ENCODE peak calls at places on chromosomes 7 and 10, in ten cellular contexts. One of them, this sample, is unnamed.
A peak's percentile ranks its signal among the peaks of the same experiment; 100 is the strongest.

GRCh38 chr10:33284945-33285344 is 49.5 kb downstream of the NRP1 start:
- DNase-seq in breast epithelium: no peak
- DNase-seq in CD8-positive, alpha-beta T cell: no peak
- DNase-seq in cardiac fibroblast: no peak
- DNase-seq in AG04450: no peak
- DNase-seq in bronchial epithelial cell: no peak
- DNase-seq in A549: no peak
- DNase-seq in epithelial cell of esophagus: no peak
- DNase-seq in astrocyte of the spinal cord: no peak
- DNase-seq in hepatocyte: no peak
- DNase-seq in this sample: no peak

GRCh38 chr10:78780551-78780961 is 288.2 kb upstream of the ZMIZ1 start:
- DNase-seq in CD8-positive, alpha-beta T cell: no peak
- DNase-seq in breast epithelium: peak; percentile 27
- DNase-seq in hepatocyte: no peak
- DNase-seq in A549: no peak
- DNase-seq in astrocyte of the spinal cord: no peak
- DNase-seq in AG04450: no peak
- DNase-seq in cardiac fibroblast: no peak
- DNase-seq in bronchial epithelial cell: no peak
- DNase-seq in epithelial cell of esophagus: no peak
- DNase-seq in this sample: no peak

GRCh38 chr7:132065193-132065972 is 509.0 kb upstream of the PODXL start:
- DNase-seq in AG04450: peak; percentile 77
- DNase-seq in epithelial cell of esophagus: peak; percentile 93
- DNase-seq in astrocyte of the spinal cord: peak; percentile 98
- DNase-seq in A549: peak; percentile 94
- DNase-seq in hepatocyte: peak; percentile 83
- DNase-seq in CD8-positive, alpha-beta T cell: no peak
- DNase-seq in bronchial epithelial cell: peak; percentile 97
- DNase-seq in breast epithelium: no peak
- DNase-seq in cardiac fibroblast: peak; percentile 95
- DNase-seq in this sample: peak; percentile 94

GRCh38 chr7:117472335-117472734 is 7.5 kb upstream of the CFTR start:
- DNase-seq in A549: no peak
- DNase-seq in breast epithelium: no peak
- DNase-seq in bronchial epithelial cell: no peak
- DNase-seq in hepatocyte: no peak
- DNase-seq in CD8-positive, alpha-beta T cell: no peak
- DNase-seq in astrocyte of the spinal cord: no peak
- DNase-seq in AG04450: no peak
- DNase-seq in cardiac fibroblast: no peak
- DNase-seq in epithelial cell of esophagus: no peak
- DNase-seq in this sample: no peak

GRCh38 chr10:96360331-96360730 is 1.5 kb upstream of the OPALIN start:
- DNase-seq in bronchial epithelial cell: no peak
- DNase-seq in astrocyte of the spinal cord: no peak
- DNase-seq in A549: no peak
- DNase-seq in hepatocyte: no peak
- DNase-seq in AG04450: no peak
- DNase-seq in cardiac fibroblast: no peak
- DNase-seq in epithelial cell of esophagus: no peak
- DNase-seq in CD8-positive, alpha-beta T cell: peak; percentile 35
- DNase-seq in breast epithelium: no peak
- DNase-seq in this sample: no peak

GRCh38 chr10:59508296-59508695 is 145.9 kb upstream of the FAM13C start:
- DNase-seq in breast epithelium: no peak
- DNase-seq in cardiac fibroblast: no peak
- DNase-seq in hepatocyte: peak; percentile 7
- DNase-seq in bronchial epithelial cell: peak; percentile 58
- DNase-seq in epithelial cell of esophagus: peak; percentile 85
- DNase-seq in A549: no peak
- DNase-seq in CD8-positive, alpha-beta T cell: no peak
- DNase-seq in AG04450: no peak
- DNase-seq in astrocyte of the spinal cord: peak; percentile 55
- DNase-seq in this sample: no peak

GRCh38 chr10:60908896-60909295 is 35.1 kb downstream of the RHOBTB1 start:
- DNase-seq in CD8-positive, alpha-beta T cell: no peak
- DNase-seq in cardiac fibroblast: no peak
- DNase-seq in hepatocyte: no peak
- DNase-seq in epithelial cell of esophagus: no peak
- DNase-seq in bronchial epithelial cell: no peak
- DNase-seq in breast epithelium: no peak
- DNase-seq in astrocyte of the spinal cord: no peak
- DNase-seq in A549: no peak
- DNase-seq in AG04450: no peak
- DNase-seq in this sample: no peak

GRCh38 chr10:110499796-110500514 is 2.2 kb downstream of the DUSP5 start:
- DNase-seq in astrocyte of the spinal cord: no peak
- DNase-seq in epithelial cell of esophagus: no peak
- DNase-seq in breast epithelium: no peak
- DNase-seq in bronchial epithelial cell: no peak
- DNase-seq in AG04450: no peak
- DNase-seq in cardiac fibroblast: no peak
- DNase-seq in CD8-positive, alpha-beta T cell: no peak
- DNase-seq in A549: no peak
- DNase-seq in hepatocyte: no peak
- DNase-seq in this sample: peak; percentile 53

GRCh38 chr10:112461029-112461887 is 14.2 kb downstream of the VTI1A start:
- DNase-seq in A549: no peak
- DNase-seq in CD8-positive, alpha-beta T cell: no peak
- DNase-seq in bronchial epithelial cell: peak; percentile 73
- DNase-seq in astrocyte of the spinal cord: peak; percentile 46
- DNase-seq in AG04450: peak; percentile 24
- DNase-seq in breast epithelium: no peak
- DNase-seq in epithelial cell of esophagus: peak; percentile 79
- DNase-seq in hepatocyte: no peak
- DNase-seq in cardiac fibroblast: peak; percentile 54
- DNase-seq in this sample: peak; percentile 84

GRCh38 chr10:129141492-129141891 is 325.5 kb upstream of the MGMT start:
- DNase-seq in CD8-positive, alpha-beta T cell: no peak
- DNase-seq in AG04450: no peak
- DNase-seq in bronchial epithelial cell: no peak
- DNase-seq in epithelial cell of esophagus: no peak
- DNase-seq in breast epithelium: no peak
- DNase-seq in A549: no peak
- DNase-seq in cardiac fibroblast: no peak
- DNase-seq in astrocyte of the spinal cord: no peak
- DNase-seq in hepatocyte: no peak
- DNase-seq in this sample: no peak
- H3K4me3 ChIP-seq in CD8-positive, alpha-beta T cell: no peak overlapping the region
- H3K4me3 ChIP-seq in AG04450: no peak overlapping the region
- H3K4me3 ChIP-seq in bronchial epithelial cell: no peak overlapping the region
- H3K4me3 ChIP-seq in epithelial cell of esophagus: no peak overlapping the region
- H3K4me3 ChIP-seq in breast epithelium: no peak overlapping the region
- H3K4me3 ChIP-seq in A549: no peak overlapping the region
- H3K4me3 ChIP-seq in cardiac fibroblast: no peak overlapping the region
- H3K4me3 ChIP-seq in astrocyte of the spinal cord: no peak overlapping the region
- H3K4me3 ChIP-seq in hepatocyte: no peak overlapping the region
- H3K4me3 ChIP-seq in this sample: no peak overlapping the region

GRCh38 chr7:2497500-2498336 is 21.5 kb upstream of the GRIFIN start:
- DNase-seq in hepatocyte: peak; percentile 58
- DNase-seq in A549: no peak
- DNase-seq in breast epithelium: no peak
- DNase-seq in astrocyte of the spinal cord: no peak
- DNase-seq in AG04450: no peak
- DNase-seq in cardiac fibroblast: no peak
- DNase-seq in bronchial epithelial cell: no peak
- DNase-seq in epithelial cell of esophagus: no peak
- DNase-seq in CD8-positive, alpha-beta T cell: no peak
- DNase-seq in this sample: no peak

GRCh38 chr7:2496375-2496774 is 20.2 kb upstream of the GRIFIN start:
- DNase-seq in breast epithelium: no peak
- DNase-seq in hepatocyte: no peak
- DNase-seq in AG04450: no peak
- DNase-seq in cardiac fibroblast: no peak
- DNase-seq in CD8-positive, alpha-beta T cell: no peak
- DNase-seq in epithelial cell of esophagus: no peak
- DNase-seq in astrocyte of the spinal cord: no peak
- DNase-seq in bronchial epithelial cell: no peak
- DNase-seq in A549: no peak
- DNase-seq in this sample: no peak

GRCh38 chr7:2497065-2497464 is 20.9 kb upstream of the GRIFIN start:
- DNase-seq in A549: no peak
- DNase-seq in CD8-positive, alpha-beta T cell: no peak
- DNase-seq in AG04450: no peak
- DNase-seq in astrocyte of the spinal cord: no peak
- DNase-seq in hepatocyte: no peak
- DNase-seq in cardiac fibroblast: no peak
- DNase-seq in epithelial cell of esophagus: no peak
- DNase-seq in breast epithelium: no peak
- DNase-seq in bronchial epithelial cell: no peak
- DNase-seq in this sample: no peak

GRCh38 chr7:2494191-2495130 is 18.3 kb upstream of the GRIFIN start:
- DNase-seq in A549: no peak
- DNase-seq in epithelial cell of esophagus: no peak
- DNase-seq in breast epithelium: no peak
- DNase-seq in CD8-positive, alpha-beta T cell: no peak
- DNase-seq in AG04450: no peak
- DNase-seq in bronchial epithelial cell: no peak
- DNase-seq in hepatocyte: no peak
- DNase-seq in cardiac fibroblast: no peak
- DNase-seq in astrocyte of the spinal cord: no peak
- DNase-seq in this sample: no peak

DNA sequence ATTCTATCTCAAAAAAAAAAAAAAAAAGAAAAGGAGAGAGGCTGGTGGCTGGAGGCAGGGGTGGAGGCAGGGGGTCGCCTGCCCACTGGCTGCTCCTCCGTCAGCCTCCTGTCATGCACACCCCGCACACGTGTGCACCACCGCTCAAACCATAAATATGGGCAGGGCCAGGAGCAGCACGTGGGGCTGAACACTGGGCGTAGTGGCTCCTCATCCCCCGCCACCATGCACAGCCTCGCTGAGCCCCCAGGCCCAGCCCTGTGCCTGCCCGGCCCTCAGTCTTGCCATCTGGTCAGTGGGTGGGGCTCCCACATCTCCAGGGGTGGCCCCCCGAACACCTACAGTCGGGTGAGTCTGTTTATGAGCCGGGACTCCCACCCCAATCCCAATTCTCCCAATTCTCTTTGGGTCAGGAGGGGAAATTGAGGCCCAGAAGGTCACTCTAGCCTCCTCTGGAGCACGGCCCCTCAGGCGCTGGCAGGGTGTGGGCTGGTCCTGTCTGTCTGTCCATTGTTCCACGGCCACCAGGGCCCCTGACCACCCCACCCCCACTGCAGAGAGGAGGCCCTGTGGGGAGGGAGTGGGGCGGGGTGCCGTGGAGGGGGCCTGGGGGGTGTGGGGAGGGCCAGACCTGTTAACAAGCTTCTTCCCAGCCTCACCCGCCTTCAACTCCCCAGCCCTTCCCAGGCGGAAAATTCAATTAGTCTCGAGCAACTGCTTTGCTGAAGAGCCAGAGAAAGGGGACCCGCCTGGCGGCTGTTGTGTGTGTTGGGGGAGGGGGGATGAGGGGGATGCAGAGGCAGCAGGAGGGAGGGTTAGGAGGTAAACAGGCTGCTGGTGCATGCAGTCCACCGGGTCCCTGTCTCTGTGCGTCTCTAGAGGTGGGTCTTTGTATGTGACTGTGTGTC is 19.5 kb upstream of the GRIFIN start:
- DNase-seq in epithelial cell of esophagus: no peak
- DNase-seq in astrocyte of the spinal cord: no peak
- DNase-seq in A549: no peak
- DNase-seq in breast epithelium: no peak
- DNase-seq in AG04450: no peak
- DNase-seq in hepatocyte: peak; percentile 51
- DNase-seq in bronchial epithelial cell: no peak
- DNase-seq in cardiac fibroblast: no peak
- DNase-seq in CD8-positive, alpha-beta T cell: no peak
- DNase-seq in this sample: no peak
- H3K4me3 ChIP-seq in epithelial cell of esophagus: no peak overlapping the region
- H3K4me3 ChIP-seq in astrocyte of the spinal cord: no peak overlapping the region
- H3K4me3 ChIP-seq in A549: no peak overlapping the region
- H3K4me3 ChIP-seq in breast epithelium: no peak overlapping the region
- H3K4me3 ChIP-seq in AG04450: no peak overlapping the region
- H3K4me3 ChIP-seq in hepatocyte: no peak overlapping the region
- H3K4me3 ChIP-seq in bronchial epithelial cell: no peak overlapping the region
- H3K4me3 ChIP-seq in cardiac fibroblast: no peak overlapping the region
- H3K4me3 ChIP-seq in CD8-positive, alpha-beta T cell: no peak overlapping the region
- H3K4me3 ChIP-seq in this sample: no peak overlapping the region

DNA sequence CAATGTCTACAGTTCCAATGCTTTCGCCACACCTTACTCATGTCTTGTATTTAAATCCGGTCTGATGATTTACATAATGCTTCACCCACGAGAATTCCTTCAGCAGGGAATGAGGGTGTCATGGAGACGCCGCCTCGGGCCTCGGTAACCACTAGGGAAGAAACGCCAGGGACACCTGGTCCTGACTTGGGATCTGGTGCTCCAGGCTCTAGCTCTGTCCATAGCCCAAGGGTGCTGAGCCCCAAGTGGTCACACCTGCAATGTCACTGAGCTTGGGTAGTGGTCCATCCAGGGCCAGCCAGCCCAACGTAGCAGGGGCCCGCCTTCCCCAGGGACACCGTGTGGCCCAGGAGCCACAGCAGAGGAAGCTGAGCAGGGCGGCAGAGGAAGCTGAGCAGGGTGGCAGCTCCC is 37.4 kb downstream of the PRKAG2 start:
- DNase-seq in cardiac fibroblast: no peak
- DNase-seq in astrocyte of the spinal cord: no peak
- DNase-seq in bronchial epithelial cell: peak; percentile 63
- DNase-seq in hepatocyte: no peak
- DNase-seq in A549: no peak
- DNase-seq in CD8-positive, alpha-beta T cell: no peak
- DNase-seq in breast epithelium: no peak
- DNase-seq in epithelial cell of esophagus: peak; percentile 27
- DNase-seq in AG04450: no peak
- DNase-seq in this sample: no peak
- H3K4me3 ChIP-seq in cardiac fibroblast: no peak overlapping the region
- H3K4me3 ChIP-seq in astrocyte of the spinal cord: no peak overlapping the region
- H3K4me3 ChIP-seq in bronchial epithelial cell: no peak overlapping the region
- H3K4me3 ChIP-seq in hepatocyte: no peak overlapping the region
- H3K4me3 ChIP-seq in A549: no peak overlapping the region
- H3K4me3 ChIP-seq in CD8-positive, alpha-beta T cell: peak overlapping the region; percentile 27
- H3K4me3 ChIP-seq in breast epithelium: no peak overlapping the region
- H3K4me3 ChIP-seq in epithelial cell of esophagus: no peak overlapping the region
- H3K4me3 ChIP-seq in AG04450: no peak overlapping the region
- H3K4me3 ChIP-seq in this sample: no peak overlapping the region

GRCh38 chr10:25933653-25934608 is at the start of gene MYO3A:
- DNase-seq in breast epithelium: no peak
- DNase-seq in hepatocyte: peak; percentile 34
- DNase-seq in CD8-positive, alpha-beta T cell: no peak
- DNase-seq in bronchial epithelial cell: no peak
- DNase-seq in cardiac fibroblast: no peak
- DNase-seq in A549: no peak
- DNase-seq in astrocyte of the spinal cord: no peak
- DNase-seq in epithelial cell of esophagus: no peak
- DNase-seq in AG04450: no peak
- DNase-seq in this sample: no peak

DNA sequence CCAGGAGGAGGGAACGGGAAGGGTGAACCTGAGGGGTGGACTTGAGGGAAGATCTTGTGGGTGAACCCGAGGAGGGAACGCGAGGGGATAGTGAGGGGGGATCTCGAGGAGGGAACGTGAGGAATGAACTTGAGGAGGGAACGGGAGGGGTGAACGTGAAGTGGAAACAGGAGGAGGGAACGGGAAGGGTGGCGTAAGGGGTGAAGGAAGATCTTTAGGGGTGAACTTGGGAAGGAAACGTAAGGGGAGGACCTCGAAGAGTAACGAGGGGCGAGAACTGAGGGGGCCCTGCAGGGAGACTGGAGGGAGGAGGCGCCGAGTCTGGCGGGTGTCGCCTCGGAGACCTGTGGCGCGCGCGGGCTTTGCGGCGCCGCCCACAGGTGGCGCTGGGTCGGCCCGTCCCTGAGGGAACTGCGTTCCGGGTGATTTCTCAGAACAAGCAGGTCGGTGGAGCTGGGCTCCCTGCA is 677 bp downstream of the MYO3A start:
- DNase-seq in bronchial epithelial cell: no peak
- DNase-seq in epithelial cell of esophagus: no peak
- DNase-seq in AG04450: no peak
- DNase-seq in astrocyte of the spinal cord: no peak
- DNase-seq in hepatocyte: peak; percentile 71
- DNase-seq in A549: no peak
- DNase-seq in cardiac fibroblast: no peak
- DNase-seq in breast epithelium: no peak
- DNase-seq in CD8-positive, alpha-beta T cell: no peak
- DNase-seq in this sample: no peak
- H3K4me3 ChIP-seq in bronchial epithelial cell: no peak overlapping the region
- H3K4me3 ChIP-seq in epithelial cell of esophagus: no peak overlapping the region
- H3K4me3 ChIP-seq in AG04450: no peak overlapping the region
- H3K4me3 ChIP-seq in astrocyte of the spinal cord: peak overlapping the region; percentile 28
- H3K4me3 ChIP-seq in hepatocyte: peak overlapping the region; percentile 62
- H3K4me3 ChIP-seq in A549: peak overlapping the region; percentile 44
- H3K4me3 ChIP-seq in cardiac fibroblast: no peak overlapping the region
- H3K4me3 ChIP-seq in breast epithelium: peak overlapping the region; percentile 62
- H3K4me3 ChIP-seq in CD8-positive, alpha-beta T cell: peak overlapping the region; percentile 39
- H3K4me3 ChIP-seq in this sample: no peak overlapping the region

This sample was measured in fibroblast of pulmonary artery.